ENCODE peak calls at places on chromosome 21, in seven cellular contexts. V is upper lobe of right lung; T is right atrium auricular region; D is CD4-positive, alpha-beta T cell; B is suprapubic skin; U is cardiac muscle cell; E is ovary. O is an unnamed sample.

GRCh38 chr21:30206551-30207251 is 9.2 kb downstream of the CLDN8 start:
- DNase-seq in T (no peak), E (no peak), D (no peak), B (no peak), V (no peak), U (peak; percentile 91), O (no peak)

GRCh38 chr21:18620421-18620820 is 216.8 kb upstream of the TMPRSS15 start:
- DNase-seq in E (no peak), D (no peak), U (no peak), V (no peak), T (no peak), B (no peak), O (no peak)

GRCh38 chr21:42535602-42536171 is 22.0 kb downstream of the SLC37A1 start:
- DNase-seq in D (peak; percentile 19), B (peak; percentile 67), U (no peak), E (no peak), V (peak; percentile 60), T (no peak), O (peak; percentile 58)

GRCh38 chr21:38383411-38384245 is 114.6 kb downstream of the ERG start:
- DNase-seq in E (no peak), D (no peak), T (no peak), V (no peak), B (no peak), U (no peak), O (no peak)

GRCh38 chr21:44695176-44695575 is 1.8 kb upstream of the KRTAP10-12 start:
- DNase-seq in T (peak; percentile 46), V (peak; percentile 41), B (no peak), E (no peak), D (no peak), U (no peak), O (no peak)

GRCh38 chr21:42580076-42580792 is 66.6 kb downstream of the SLC37A1 start:
- DNase-seq in E (no peak), V (no peak), U (no peak), B (peak; percentile 57), T (no peak), D (peak; percentile 27), O (no peak)

GRCh38 chr21:28427356-28428022 is 565.2 kb downstream of the LTN1 start:
- DNase-seq in V (no peak), T (no peak), U (peak; percentile 47), E (no peak), B (no peak), D (no peak), O (no peak)

GRCh38 chr21:44846485-44847260 is 26.8 kb downstream of the PTTG1IP start:
- DNase-seq in D (peak; percentile 54), V (no peak), U (peak; percentile 61), T (peak; percentile 91), E (no peak), B (peak; percentile 89), O (peak; percentile 57)

GRCh38 chr21:40967771-40968170 is 120.8 kb upstream of the DSCAM start:
- DNase-seq in V (no peak), E (no peak), T (no peak), D (no peak), U (no peak), B (no peak), O (no peak)

GRCh38 chr21:42089093-42089631 is 18.0 kb downstream of the UMODL1 start:
- DNase-seq in B (no peak), E (no peak), V (no peak), U (no peak), T (no peak), D (no peak), O (no peak)

GRCh38 chr21:30072496-30072895 is 94.1 kb downstream of the CLDN17 start:
- DNase-seq in E (no peak), U (peak; percentile 50), D (no peak), B (no peak), V (no peak), T (no peak), O (no peak)

GRCh38 chr21:41967708-41968107 is 13.9 kb upstream of the C2CD2 start:
- DNase-seq in V (no peak), B (no peak), T (peak; percentile 38), D (no peak), U (no peak), E (no peak), O (no peak)

GRCh38 chr21:28742527-28742926 is 250.2 kb downstream of the LTN1 start:
- DNase-seq in U (peak; percentile 72), V (no peak), T (no peak), E (no peak), D (no peak), B (no peak), O (no peak)

GRCh38 chr21:21737186-21737585 is 739.0 kb downstream of the NCAM2 start:
- DNase-seq in U (no peak), E (no peak), V (no peak), B (no peak), T (no peak), D (no peak), O (no peak)

GRCh38 chr21:45848805-45849204 is 132.8 kb upstream of the COL6A1 start:
- DNase-seq in E (no peak), V (no peak), B (no peak), U (no peak), T (no peak), D (no peak), O (no peak)

GRCh38 chr21:28442624-28443023 is 550.1 kb downstream of the LTN1 start:
- DNase-seq in D (no peak), T (no peak), U (peak; percentile 61), E (no peak), B (no peak), V (no peak), O (no peak)

GRCh38 chr21:44506279-44507255 is 33.4 kb downstream of the KRTAP10-1 start:
- DNase-seq in U (no peak), V (no peak), T (no peak), D (no peak), B (no peak), E (no peak), O (no peak)

GRCh38 chr21:38179504-38179900 is 77.3 kb upstream of the KCNJ15 start:
- DNase-seq in T (no peak), E (no peak), D (no peak), B (no peak), V (no peak), U (no peak), O (no peak)

GRCh38 chr21:28928578-28929124 is 64.0 kb downstream of the LTN1 start:
- DNase-seq in U (peak; percentile 27), V (no peak), E (no peak), B (no peak), T (no peak), D (no peak), O (no peak)

GRCh38 chr21:8988696-8989095 is 1532.7 kb upstream of the TPTE start:
- DNase-seq in E (no peak), B (no peak), T (no peak), V (no peak), U (no peak), D (no peak), O (no peak)

GRCh38 chr21:45906196-45906805 is 75.3 kb upstream of the COL6A1 start:
- DNase-seq in U (no peak), T (no peak), B (no peak), D (no peak), V (no peak), E (no peak), O (no peak)

GRCh38 chr21:44869860-44870747 is 3.4 kb downstream of the PTTG1IP start:
- DNase-seq in E (peak; percentile 64), B (no peak), V (peak; percentile 52), U (peak; percentile 95), D (no peak), T (peak; percentile 86), O (peak; percentile 49)

GRCh38 chr21:42220138-42220701 is 1.3 kb downstream of the ABCG1 start:
- DNase-seq in B (peak; percentile 81), T (peak; percentile 73), V (no peak), U (peak; percentile 72), E (peak; percentile 20), D (peak; percentile 59), O (no peak)

GRCh38 chr21:35215870-35216269 is 166.8 kb upstream of the RUNX1 start:
- DNase-seq in B (no peak), E (no peak), T (no peak), V (no peak), D (no peak), U (no peak), O (no peak)

GRCh38 chr21:35217504-35218060 is 168.5 kb upstream of the RUNX1 start:
- DNase-seq in U (peak; percentile 62), T (no peak), B (no peak), D (no peak), V (no peak), E (no peak), O (no peak)

GRCh38 chr21:35219719-35220118 is 170.6 kb upstream of the RUNX1 start:
- DNase-seq in E (no peak), D (no peak), U (no peak), T (no peak), V (no peak), B (no peak), O (no peak)

GRCh38 chr21:35219291-35219690 is 170.2 kb upstream of the RUNX1 start:
- DNase-seq in V (no peak), T (no peak), E (no peak), U (no peak), B (no peak), D (no peak), O (no peak)

GRCh38 chr21:35216966-35217365 is 167.9 kb upstream of the RUNX1 start:
- DNase-seq in D (no peak), T (no peak), E (no peak), B (no peak), V (no peak), U (no peak), O (no peak)
- H3K27ac ChIP-seq in D (no peak overlapping the region), T (peak overlapping the region; percentile 75), E (no peak overlapping the region), B (no peak overlapping the region), V (no peak overlapping the region), U (no peak overlapping the region), O (no peak overlapping the region)

GRCh38 chr21:15729674-15730483 is at the start of gene USP25:
- DNase-seq in T (peak; percentile 89), U (peak; percentile 83), V (peak; percentile 97), D (peak; percentile 91), E (peak; percentile 86), B (peak; percentile 95), O (peak; percentile 74)
- TF ChIP-seq CTCF in T (peak; percentile 12), U (no peak), V (no peak), D (no peak), E (no peak), B (no peak), O (no peak)

DNA sequence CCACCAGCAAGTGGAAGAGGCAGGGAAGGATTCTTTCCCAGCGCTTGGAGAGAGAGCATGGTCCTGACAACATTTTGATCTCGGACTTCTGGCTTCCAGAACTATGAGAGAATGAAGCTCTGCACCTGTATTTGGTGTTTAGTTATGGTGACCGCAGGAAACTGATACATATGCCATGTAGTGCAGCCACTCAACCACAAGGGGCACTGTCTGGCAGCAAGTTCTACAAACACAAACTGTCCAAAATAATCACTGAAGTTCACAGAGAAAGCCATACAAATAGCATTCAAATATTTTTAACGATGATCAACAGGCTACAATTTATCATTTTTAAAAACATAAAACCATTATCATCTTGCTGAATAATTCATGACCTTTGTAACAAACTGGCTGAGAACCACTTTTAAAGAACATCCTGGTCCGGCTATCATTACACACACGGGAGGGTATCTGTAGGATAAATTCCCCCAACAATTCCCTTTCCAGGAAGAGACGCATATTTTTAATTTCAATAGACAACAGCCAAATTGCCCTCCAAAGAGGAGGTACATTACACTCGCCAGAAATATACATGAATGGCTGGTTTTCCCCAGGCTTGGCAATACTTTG is 9.3 kb upstream of the CBR3 start:
- DNase-seq in U (peak; percentile 70), D (peak; percentile 60), T (peak; percentile 67), B (no peak), V (peak; percentile 70), E (peak; percentile 37), O (peak; percentile 75)
- H3K27ac ChIP-seq in U (no peak overlapping the region), D (no peak overlapping the region), T (no peak overlapping the region), B (peak overlapping the region; percentile 87), V (no peak overlapping the region), E (no peak overlapping the region), O (no peak overlapping the region)

GRCh38 chr21:23016617-23017016 is 2018.4 kb downstream of the NCAM2 start:
- DNase-seq in V (no peak), D (no peak), B (no peak), U (no peak), T (no peak), E (no peak), O (no peak)
- TF ChIP-seq CTCF in V (no peak), D (no peak), B (no peak), U (no peak), T (no peak), E (no peak), O (no peak)